ENCODE peak calls at places on chromosomes 12 and 14, in seven cellular contexts. One of them, this sample, is unnamed.

GRCh38 chr12:120817559-120818330 is 86.4 kb downstream of the SPPL3 start:
- DNase-seq in breast epithelium: no peak
- DNase-seq in HCT116: no peak
- DNase-seq in upper lobe of left lung: no peak
- DNase-seq in stomach: no peak
- DNase-seq in HepG2: no peak
- DNase-seq in GM12891: no peak
- DNase-seq in this sample: no peak

GRCh38 chr12:89350661-89351488 is 1.4 kb downstream of the DUSP6 start:
- DNase-seq in breast epithelium: no peak
- DNase-seq in HCT116: no peak
- DNase-seq in upper lobe of left lung: peak; percentile 81
- DNase-seq in stomach: no peak
- DNase-seq in HepG2: no peak
- DNase-seq in GM12891: peak; percentile 9
- DNase-seq in this sample: no peak

GRCh38 chr12:127632431-127632830 is 634.5 kb upstream of the TMEM132C start:
- DNase-seq in breast epithelium: no peak
- DNase-seq in HCT116: no peak
- DNase-seq in upper lobe of left lung: no peak
- DNase-seq in stomach: no peak
- DNase-seq in HepG2: no peak
- DNase-seq in GM12891: no peak
- DNase-seq in this sample: no peak

GRCh38 chr12:51484119-51484518 is 59.5 kb downstream of the SLC4A8 start:
- DNase-seq in breast epithelium: no peak
- DNase-seq in HCT116: no peak
- DNase-seq in upper lobe of left lung: no peak
- DNase-seq in stomach: no peak
- DNase-seq in HepG2: no peak
- DNase-seq in GM12891: no peak
- DNase-seq in this sample: no peak

GRCh38 chr14:61560323-61560722 is 135.0 kb upstream of the HIF1A start:
- DNase-seq in breast epithelium: no peak
- DNase-seq in HCT116: no peak
- DNase-seq in upper lobe of left lung: no peak
- DNase-seq in stomach: no peak
- DNase-seq in HepG2: peak; percentile 65
- DNase-seq in GM12891: no peak
- DNase-seq in this sample: no peak

GRCh38 chr12:77352941-77353340 is 287.6 kb upstream of the E2F7 start:
- DNase-seq in breast epithelium: no peak
- DNase-seq in HCT116: no peak
- DNase-seq in upper lobe of left lung: no peak
- DNase-seq in stomach: no peak
- DNase-seq in HepG2: no peak
- DNase-seq in GM12891: no peak
- DNase-seq in this sample: no peak

GRCh38 chr12:75735853-75736252 is 224.4 kb upstream of the KRR1 start:
- DNase-seq in breast epithelium: peak; percentile 59
- DNase-seq in HCT116: no peak
- DNase-seq in upper lobe of left lung: no peak
- DNase-seq in stomach: peak; percentile 66
- DNase-seq in HepG2: no peak
- DNase-seq in GM12891: no peak
- DNase-seq in this sample: no peak

GRCh38 chr14:75002392-75003249 is at the start of gene EIF2B2:
- DNase-seq in breast epithelium: peak; percentile 98
- DNase-seq in HCT116: peak; percentile 92
- DNase-seq in upper lobe of left lung: peak; percentile 99
- DNase-seq in stomach: peak; percentile 97
- DNase-seq in HepG2: peak; percentile 93
- DNase-seq in GM12891: peak; percentile 91
- DNase-seq in this sample: peak; percentile 87

GRCh38 chr14:55762595-55763232 is 182.7 kb downstream of the KTN1 start:
- DNase-seq in breast epithelium: no peak
- DNase-seq in HCT116: no peak
- DNase-seq in upper lobe of left lung: no peak
- DNase-seq in stomach: no peak
- DNase-seq in HepG2: no peak
- DNase-seq in GM12891: no peak
- DNase-seq in this sample: no peak

GRCh38 chr12:110079477-110080400 is 31.4 kb upstream of the C12orf76 start:
- DNase-seq in breast epithelium: peak; percentile 23
- DNase-seq in HCT116: no peak
- DNase-seq in upper lobe of left lung: no peak
- DNase-seq in stomach: peak; percentile 44
- DNase-seq in HepG2: peak; percentile 96
- DNase-seq in GM12891: peak; percentile 61
- DNase-seq in this sample: peak; percentile 64

GRCh38 chr14:23171251-23171975 is 12.0 kb downstream of the SLC7A8 start:
- DNase-seq in breast epithelium: no peak
- DNase-seq in HCT116: no peak
- DNase-seq in upper lobe of left lung: no peak
- DNase-seq in stomach: peak; percentile 60
- DNase-seq in HepG2: no peak
- DNase-seq in GM12891: no peak
- DNase-seq in this sample: no peak

GRCh38 chr12:114444422-114445279 is 38.7 kb upstream of the TBX5 start:
- DNase-seq in breast epithelium: no peak
- DNase-seq in HCT116: no peak
- DNase-seq in upper lobe of left lung: peak; percentile 45
- DNase-seq in stomach: no peak
- DNase-seq in HepG2: no peak
- DNase-seq in GM12891: no peak
- DNase-seq in this sample: no peak

GRCh38 chr14:52701223-52701622 is 5.8 kb upstream of the PSMC6 start:
- DNase-seq in breast epithelium: no peak
- DNase-seq in HCT116: no peak
- DNase-seq in upper lobe of left lung: no peak
- DNase-seq in stomach: no peak
- DNase-seq in HepG2: no peak
- DNase-seq in GM12891: no peak
- DNase-seq in this sample: no peak

GRCh38 chr12:6551496-6552139 is 4.2 kb downstream of the IFFO1 start:
- DNase-seq in breast epithelium: no peak
- DNase-seq in HCT116: no peak
- DNase-seq in upper lobe of left lung: no peak
- DNase-seq in stomach: no peak
- DNase-seq in HepG2: no peak
- DNase-seq in GM12891: no peak
- DNase-seq in this sample: no peak

GRCh38 chr12:6553051-6553868 is 2.6 kb downstream of the IFFO1 start:
- DNase-seq in breast epithelium: no peak
- DNase-seq in HCT116: no peak
- DNase-seq in upper lobe of left lung: no peak
- DNase-seq in stomach: no peak
- DNase-seq in HepG2: no peak
- DNase-seq in GM12891: no peak
- DNase-seq in this sample: no peak

GRCh38 chr12:6551063-6551461 is 4.8 kb downstream of the IFFO1 start:
- DNase-seq in breast epithelium: no peak
- DNase-seq in HCT116: no peak
- DNase-seq in upper lobe of left lung: peak; percentile 85
- DNase-seq in stomach: no peak
- DNase-seq in HepG2: no peak
- DNase-seq in GM12891: no peak
- DNase-seq in this sample: no peak

GRCh38 chr12:6550294-6551062 is 5.4 kb downstream of the IFFO1 start:
- DNase-seq in breast epithelium: no peak
- DNase-seq in HCT116: no peak
- DNase-seq in upper lobe of left lung: peak; percentile 81
- DNase-seq in stomach: no peak
- DNase-seq in HepG2: no peak
- DNase-seq in GM12891: no peak
- DNase-seq in this sample: no peak

DNA sequence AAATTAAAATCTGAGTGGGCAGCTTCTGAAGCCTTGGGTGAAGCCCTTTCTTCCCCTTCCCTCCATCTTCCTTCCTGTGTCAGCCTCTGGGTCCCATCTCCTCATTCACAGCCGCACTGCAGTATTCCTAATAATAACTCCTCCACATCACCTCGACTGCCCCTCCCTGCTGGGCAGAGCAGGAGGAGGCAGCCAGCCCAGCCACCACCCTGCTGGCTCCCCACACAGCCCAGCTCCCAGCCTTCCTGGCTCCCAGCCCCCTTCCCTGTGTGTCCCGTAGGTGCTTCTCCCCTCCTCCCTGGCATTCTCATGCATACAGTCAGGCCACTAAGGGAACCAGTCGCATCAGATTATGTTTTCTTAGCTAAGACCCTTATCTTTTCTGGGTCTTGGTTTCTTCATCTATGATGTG is 3.7 kb downstream of the IFFO1 start:
- DNase-seq in breast epithelium: no peak
- DNase-seq in HCT116: no peak
- DNase-seq in upper lobe of left lung: no peak
- DNase-seq in stomach: no peak
- DNase-seq in HepG2: no peak
- DNase-seq in GM12891: no peak
- DNase-seq in this sample: no peak
- TF ChIP-seq POLR2A in breast epithelium: no peak
- TF ChIP-seq POLR2A in HCT116: no peak
- TF ChIP-seq POLR2A in upper lobe of left lung: no peak
- TF ChIP-seq POLR2A in stomach: no peak
- TF ChIP-seq POLR2A in HepG2: no peak
- TF ChIP-seq POLR2A in GM12891: no peak
- TF ChIP-seq POLR2A in this sample: no peak

DNA sequence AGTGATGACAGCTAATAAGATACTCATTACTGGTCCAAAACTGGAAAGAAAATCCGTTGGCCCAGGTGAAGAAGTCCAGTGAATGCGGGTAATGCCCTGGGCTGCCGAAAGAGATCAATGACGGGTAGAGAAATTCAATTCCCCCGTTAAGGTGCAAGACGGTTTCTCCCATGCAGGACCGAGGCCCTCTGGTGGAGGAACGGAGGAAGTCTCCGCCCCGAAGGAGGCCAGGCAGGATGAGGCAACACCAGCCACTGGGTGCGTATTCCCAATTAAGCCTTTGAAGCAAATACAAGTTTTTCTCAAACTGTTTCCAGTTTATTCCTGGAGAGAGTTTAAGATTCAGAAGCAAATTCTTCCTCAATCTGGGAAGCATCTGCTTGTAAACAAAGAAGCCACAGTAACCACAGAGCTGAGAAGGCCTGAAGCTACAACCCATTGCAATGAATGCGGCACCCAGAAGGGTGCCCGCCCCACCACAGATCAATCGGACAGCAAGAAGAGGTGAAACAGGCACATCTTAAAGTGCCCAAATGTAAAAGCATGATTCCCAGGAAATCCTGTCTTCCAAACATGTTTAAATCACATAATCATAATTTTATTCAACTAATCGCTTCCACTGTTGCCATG is 118.5 kb downstream of the TTC7B start:
- DNase-seq in breast epithelium: peak; percentile 78
- DNase-seq in HCT116: peak; percentile 58
- DNase-seq in upper lobe of left lung: no peak
- DNase-seq in stomach: peak; percentile 83
- DNase-seq in HepG2: peak; percentile 61
- DNase-seq in GM12891: peak; percentile 47
- DNase-seq in this sample: peak; percentile 39
- TF ChIP-seq POLR2AphosphoS5 in breast epithelium: peak; percentile 54
- TF ChIP-seq POLR2AphosphoS5 in HCT116: no peak
- TF ChIP-seq POLR2AphosphoS5 in upper lobe of left lung: no peak
- TF ChIP-seq POLR2AphosphoS5 in stomach: peak; percentile 81
- TF ChIP-seq POLR2AphosphoS5 in HepG2: no peak
- TF ChIP-seq POLR2AphosphoS5 in GM12891: no peak
- TF ChIP-seq POLR2AphosphoS5 in this sample: no peak

GRCh38 chr12:10669533-10669932 is 4.3 kb downstream of the STYK1 start:
- DNase-seq in breast epithelium: no peak
- DNase-seq in HCT116: no peak
- DNase-seq in upper lobe of left lung: no peak
- DNase-seq in stomach: no peak
- DNase-seq in HepG2: no peak
- DNase-seq in GM12891: no peak
- DNase-seq in this sample: no peak

GRCh38 chr12:10673660-10674384 is at the start of gene STYK1:
- DNase-seq in breast epithelium: peak; percentile 60
- DNase-seq in HCT116: peak; percentile 81
- DNase-seq in upper lobe of left lung: peak; percentile 94
- DNase-seq in stomach: peak; percentile 85
- DNase-seq in HepG2: peak; percentile 20
- DNase-seq in GM12891: peak; percentile 48
- DNase-seq in this sample: peak; percentile 43

GRCh38 chr12:10668526-10668925 is 5.3 kb downstream of the STYK1 start:
- DNase-seq in breast epithelium: no peak
- DNase-seq in HCT116: no peak
- DNase-seq in upper lobe of left lung: no peak
- DNase-seq in stomach: no peak
- DNase-seq in HepG2: no peak
- DNase-seq in GM12891: no peak
- DNase-seq in this sample: no peak

GRCh38 chr12:10667581-10667980 is 6.3 kb downstream of the STYK1 start:
- DNase-seq in breast epithelium: no peak
- DNase-seq in HCT116: no peak
- DNase-seq in upper lobe of left lung: no peak
- DNase-seq in stomach: no peak
- DNase-seq in HepG2: no peak
- DNase-seq in GM12891: no peak
- DNase-seq in this sample: no peak

GRCh38 chr12:10672231-10672868 is 1.5 kb downstream of the STYK1 start:
- DNase-seq in breast epithelium: no peak
- DNase-seq in HCT116: no peak
- DNase-seq in upper lobe of left lung: no peak
- DNase-seq in stomach: peak; percentile 68
- DNase-seq in HepG2: no peak
- DNase-seq in GM12891: no peak
- DNase-seq in this sample: no peak
- TF ChIP-seq POLR2A in breast epithelium: no peak
- TF ChIP-seq POLR2A in HCT116: no peak
- TF ChIP-seq POLR2A in upper lobe of left lung: no peak
- TF ChIP-seq POLR2A in stomach: no peak
- TF ChIP-seq POLR2A in HepG2: no peak
- TF ChIP-seq POLR2A in GM12891: no peak
- TF ChIP-seq POLR2A in this sample: no peak

DNA sequence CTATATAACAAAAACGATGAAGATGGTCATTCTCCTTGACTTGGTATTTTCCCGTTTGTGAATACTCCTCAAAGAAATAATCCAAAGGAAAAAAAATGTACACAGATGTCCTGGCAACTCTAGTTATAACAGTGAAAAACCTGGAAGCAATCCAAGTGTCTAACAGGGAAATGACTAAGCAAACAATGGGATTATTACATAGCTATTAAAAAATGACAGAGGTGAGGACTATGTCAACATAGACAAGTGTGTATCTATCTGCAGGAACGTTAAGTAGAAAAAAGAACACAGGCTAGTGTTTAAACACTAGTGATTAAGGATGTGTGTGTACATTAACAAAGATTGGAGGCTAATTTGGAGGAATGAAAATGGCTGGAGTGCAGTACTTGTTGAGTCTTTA is 5.9 kb upstream of the APOLD1 start:
- DNase-seq in breast epithelium: no peak
- DNase-seq in HCT116: no peak
- DNase-seq in upper lobe of left lung: no peak
- DNase-seq in stomach: no peak
- DNase-seq in HepG2: peak; percentile 59
- DNase-seq in GM12891: no peak
- DNase-seq in this sample: no peak
- TF ChIP-seq POLR2AphosphoS5 in breast epithelium: no peak
- TF ChIP-seq POLR2AphosphoS5 in HCT116: no peak
- TF ChIP-seq POLR2AphosphoS5 in upper lobe of left lung: no peak
- TF ChIP-seq POLR2AphosphoS5 in stomach: peak; percentile 60
- TF ChIP-seq POLR2AphosphoS5 in HepG2: no peak
- TF ChIP-seq POLR2AphosphoS5 in GM12891: no peak
- TF ChIP-seq POLR2AphosphoS5 in this sample: no peak

GRCh38 chr12:112282920-112283319 is 99.3 kb downstream of the HECTD4 start:
- DNase-seq in breast epithelium: no peak
- DNase-seq in HCT116: no peak
- DNase-seq in upper lobe of left lung: no peak
- DNase-seq in stomach: no peak
- DNase-seq in HepG2: no peak
- DNase-seq in GM12891: no peak
- DNase-seq in this sample: no peak
- TF ChIP-seq POLR2A in breast epithelium: no peak
- TF ChIP-seq POLR2A in HCT116: no peak
- TF ChIP-seq POLR2A in upper lobe of left lung: no peak
- TF ChIP-seq POLR2A in stomach: no peak
- TF ChIP-seq POLR2A in HepG2: no peak
- TF ChIP-seq POLR2A in GM12891: no peak
- TF ChIP-seq POLR2A in this sample: no peak

This sample was measured in GM12892.